ENCODE peak calls at places on chromosomes 6 and 20, in eight cellular contexts. One of them, this sample, is unnamed.

GRCh38 chr6:139977887-139978332 is 603.5 kb upstream of the CITED2 start:
- DNase-seq in activated gamma-delta T cell treated with Interleukin-2 at 50 U/mL for 16 hours: no peak
- DNase-seq in fibroblast of mammary gland: peak
- DNase-seq in COR-L47: no peak
- DNase-seq in C1 segment of cervical spinal cord: no peak
- DNase-seq in H9: no peak
- DNase-seq in non-pigmented ciliary epithelial cell: no peak
- DNase-seq in Peyer's patch: no peak
- DNase-seq in this sample: peak

GRCh38 chr20:21096321-21097043 is 9.7 kb downstream of the LINC00237 start:
- DNase-seq in COR-L47: no peak
- DNase-seq in activated gamma-delta T cell treated with Interleukin-2 at 50 U/mL for 16 hours: no peak
- DNase-seq in fibroblast of mammary gland: peak
- DNase-seq in Peyer's patch: no peak
- DNase-seq in H9: peak
- DNase-seq in non-pigmented ciliary epithelial cell: no peak
- DNase-seq in C1 segment of cervical spinal cord: no peak
- DNase-seq in this sample: peak

GRCh38 chr20:56566621-56567020 is 33.6 kb downstream of the FAM209B start:
- DNase-seq in activated gamma-delta T cell treated with Interleukin-2 at 50 U/mL for 16 hours: no peak
- DNase-seq in non-pigmented ciliary epithelial cell: no peak
- DNase-seq in Peyer's patch: no peak
- DNase-seq in C1 segment of cervical spinal cord: no peak
- DNase-seq in fibroblast of mammary gland: no peak
- DNase-seq in H9: no peak
- DNase-seq in COR-L47: no peak
- DNase-seq in this sample: no peak

GRCh38 chr20:62694868-62695267 is 13.8 kb upstream of the NTSR1 start:
- DNase-seq in Peyer's patch: no peak
- DNase-seq in fibroblast of mammary gland: no peak
- DNase-seq in non-pigmented ciliary epithelial cell: no peak
- DNase-seq in C1 segment of cervical spinal cord: no peak
- DNase-seq in activated gamma-delta T cell treated with Interleukin-2 at 50 U/mL for 16 hours: no peak
- DNase-seq in H9: no peak
- DNase-seq in COR-L47: peak
- DNase-seq in this sample: no peak

GRCh38 chr6:10521104-10521808 is at the start of gene GCNT2:
- DNase-seq in COR-L47: peak
- DNase-seq in H9: peak
- DNase-seq in Peyer's patch: no peak
- DNase-seq in C1 segment of cervical spinal cord: no peak
- DNase-seq in activated gamma-delta T cell treated with Interleukin-2 at 50 U/mL for 16 hours: no peak
- DNase-seq in non-pigmented ciliary epithelial cell: no peak
- DNase-seq in fibroblast of mammary gland: no peak
- DNase-seq in this sample: peak

GRCh38 chr20:44306927-44307326 is 4.1 kb downstream of the FITM2 start:
- DNase-seq in activated gamma-delta T cell treated with Interleukin-2 at 50 U/mL for 16 hours: no peak
- DNase-seq in Peyer's patch: peak
- DNase-seq in fibroblast of mammary gland: no peak
- DNase-seq in H9: no peak
- DNase-seq in COR-L47: no peak
- DNase-seq in C1 segment of cervical spinal cord: no peak
- DNase-seq in non-pigmented ciliary epithelial cell: no peak
- DNase-seq in this sample: no peak

GRCh38 chr6:162471842-162472241 is 255.7 kb downstream of the PRKN start:
- DNase-seq in C1 segment of cervical spinal cord: no peak
- DNase-seq in COR-L47: no peak
- DNase-seq in fibroblast of mammary gland: no peak
- DNase-seq in non-pigmented ciliary epithelial cell: no peak
- DNase-seq in activated gamma-delta T cell treated with Interleukin-2 at 50 U/mL for 16 hours: no peak
- DNase-seq in Peyer's patch: no peak
- DNase-seq in H9: no peak
- DNase-seq in this sample: no peak

GRCh38 chr20:588932-589672 is 21.0 kb downstream of the TCF15 start:
- DNase-seq in H9: no peak
- DNase-seq in COR-L47: no peak
- DNase-seq in fibroblast of mammary gland: no peak
- DNase-seq in Peyer's patch: peak
- DNase-seq in C1 segment of cervical spinal cord: no peak
- DNase-seq in activated gamma-delta T cell treated with Interleukin-2 at 50 U/mL for 16 hours: no peak
- DNase-seq in non-pigmented ciliary epithelial cell: no peak
- DNase-seq in this sample: no peak

GRCh38 chr6:5457983-5458683 is 196.8 kb downstream of the FARS2 start:
- DNase-seq in fibroblast of mammary gland: no peak
- DNase-seq in non-pigmented ciliary epithelial cell: no peak
- DNase-seq in Peyer's patch: no peak
- DNase-seq in C1 segment of cervical spinal cord: peak
- DNase-seq in activated gamma-delta T cell treated with Interleukin-2 at 50 U/mL for 16 hours: no peak
- DNase-seq in COR-L47: peak
- DNase-seq in H9: no peak
- DNase-seq in this sample: peak

GRCh38 chr6:90336591-90336990 is 39.9 kb upstream of the BACH2 start:
- DNase-seq in H9: no peak
- DNase-seq in COR-L47: no peak
- DNase-seq in C1 segment of cervical spinal cord: no peak
- DNase-seq in activated gamma-delta T cell treated with Interleukin-2 at 50 U/mL for 16 hours: no peak
- DNase-seq in non-pigmented ciliary epithelial cell: no peak
- DNase-seq in Peyer's patch: no peak
- DNase-seq in fibroblast of mammary gland: no peak
- DNase-seq in this sample: no peak

GRCh38 chr6:127716425-127716930 is 139.5 kb downstream of the C6orf58 start:
- DNase-seq in H9: no peak
- DNase-seq in fibroblast of mammary gland: no peak
- DNase-seq in Peyer's patch: no peak
- DNase-seq in activated gamma-delta T cell treated with Interleukin-2 at 50 U/mL for 16 hours: no peak
- DNase-seq in C1 segment of cervical spinal cord: no peak
- DNase-seq in non-pigmented ciliary epithelial cell: no peak
- DNase-seq in COR-L47: no peak
- DNase-seq in this sample: no peak

GRCh38 chr6:44966449-44967091 is 361.6 kb upstream of the RUNX2 start:
- DNase-seq in COR-L47: no peak
- DNase-seq in fibroblast of mammary gland: peak
- DNase-seq in non-pigmented ciliary epithelial cell: peak
- DNase-seq in Peyer's patch: no peak
- DNase-seq in activated gamma-delta T cell treated with Interleukin-2 at 50 U/mL for 16 hours: no peak
- DNase-seq in C1 segment of cervical spinal cord: no peak
- DNase-seq in H9: no peak
- DNase-seq in this sample: peak

GRCh38 chr6:160428069-160428430 is 79.9 kb downstream of the SLC22A3 start:
- DNase-seq in activated gamma-delta T cell treated with Interleukin-2 at 50 U/mL for 16 hours: no peak
- DNase-seq in non-pigmented ciliary epithelial cell: no peak
- DNase-seq in H9: no peak
- DNase-seq in COR-L47: no peak
- DNase-seq in C1 segment of cervical spinal cord: peak
- DNase-seq in Peyer's patch: peak
- DNase-seq in fibroblast of mammary gland: peak
- DNase-seq in this sample: no peak

GRCh38 chr6:167799033-167799933 is 27.4 kb upstream of the AFDN start:
- DNase-seq in activated gamma-delta T cell treated with Interleukin-2 at 50 U/mL for 16 hours: no peak
- DNase-seq in fibroblast of mammary gland: no peak
- DNase-seq in C1 segment of cervical spinal cord: peak
- DNase-seq in non-pigmented ciliary epithelial cell: no peak
- DNase-seq in H9: no peak
- DNase-seq in COR-L47: no peak
- DNase-seq in Peyer's patch: no peak
- DNase-seq in this sample: no peak

GRCh38 chr6:153231048-153231635 is 100.1 kb upstream of the RGS17 start:
- DNase-seq in fibroblast of mammary gland: peak
- DNase-seq in non-pigmented ciliary epithelial cell: no peak
- DNase-seq in activated gamma-delta T cell treated with Interleukin-2 at 50 U/mL for 16 hours: no peak
- DNase-seq in Peyer's patch: peak
- DNase-seq in H9: peak
- DNase-seq in COR-L47: peak
- DNase-seq in C1 segment of cervical spinal cord: no peak
- DNase-seq in this sample: peak

GRCh38 chr6:45614488-45615285 is 237.0 kb upstream of the SUPT3H start:
- DNase-seq in Peyer's patch: no peak
- DNase-seq in C1 segment of cervical spinal cord: no peak
- DNase-seq in H9: no peak
- DNase-seq in activated gamma-delta T cell treated with Interleukin-2 at 50 U/mL for 16 hours: no peak
- DNase-seq in fibroblast of mammary gland: peak
- DNase-seq in COR-L47: no peak
- DNase-seq in non-pigmented ciliary epithelial cell: no peak
- DNase-seq in this sample: peak

GRCh38 chr6:146027586-146028249 is 1.1 kb upstream of the GRM1 start:
- DNase-seq in C1 segment of cervical spinal cord: no peak
- DNase-seq in fibroblast of mammary gland: peak
- DNase-seq in Peyer's patch: no peak
- DNase-seq in H9: peak
- DNase-seq in COR-L47: no peak
- DNase-seq in activated gamma-delta T cell treated with Interleukin-2 at 50 U/mL for 16 hours: no peak
- DNase-seq in non-pigmented ciliary epithelial cell: no peak
- DNase-seq in this sample: no peak

GRCh38 chr6:107161521-107161920 is 46.2 kb upstream of the BEND3 start:
- DNase-seq in C1 segment of cervical spinal cord: no peak
- DNase-seq in activated gamma-delta T cell treated with Interleukin-2 at 50 U/mL for 16 hours: no peak
- DNase-seq in non-pigmented ciliary epithelial cell: no peak
- DNase-seq in H9: no peak
- DNase-seq in COR-L47: no peak
- DNase-seq in Peyer's patch: no peak
- DNase-seq in fibroblast of mammary gland: no peak
- DNase-seq in this sample: no peak

GRCh38 chr6:55437141-55437540 is 109.9 kb downstream of the GFRAL start:
- DNase-seq in H9: no peak
- DNase-seq in activated gamma-delta T cell treated with Interleukin-2 at 50 U/mL for 16 hours: no peak
- DNase-seq in C1 segment of cervical spinal cord: no peak
- DNase-seq in non-pigmented ciliary epithelial cell: no peak
- DNase-seq in fibroblast of mammary gland: no peak
- DNase-seq in Peyer's patch: no peak
- DNase-seq in COR-L47: no peak
- DNase-seq in this sample: no peak

GRCh38 chr6:45571159-45571558 is 193.4 kb upstream of the SUPT3H start:
- DNase-seq in COR-L47: no peak
- DNase-seq in H9: no peak
- DNase-seq in activated gamma-delta T cell treated with Interleukin-2 at 50 U/mL for 16 hours: no peak
- DNase-seq in non-pigmented ciliary epithelial cell: no peak
- DNase-seq in fibroblast of mammary gland: no peak
- DNase-seq in Peyer's patch: no peak
- DNase-seq in C1 segment of cervical spinal cord: no peak
- DNase-seq in this sample: no peak

GRCh38 chr6:37483502-37483901 is 16.2 kb downstream of the CCDC167 start:
- DNase-seq in non-pigmented ciliary epithelial cell: no peak
- DNase-seq in fibroblast of mammary gland: no peak
- DNase-seq in activated gamma-delta T cell treated with Interleukin-2 at 50 U/mL for 16 hours: no peak
- DNase-seq in C1 segment of cervical spinal cord: no peak
- DNase-seq in H9: no peak
- DNase-seq in Peyer's patch: peak
- DNase-seq in COR-L47: no peak
- DNase-seq in this sample: no peak

GRCh38 chr6:35240838-35241801 is 18.4 kb upstream of the ZNF76 start:
- DNase-seq in activated gamma-delta T cell treated with Interleukin-2 at 50 U/mL for 16 hours: peak
- DNase-seq in Peyer's patch: peak
- DNase-seq in H9: peak
- DNase-seq in fibroblast of mammary gland: peak
- DNase-seq in COR-L47: peak
- DNase-seq in C1 segment of cervical spinal cord: peak
- DNase-seq in non-pigmented ciliary epithelial cell: no peak
- DNase-seq in this sample: peak

GRCh38 chr6:87702589-87702945 is 534 bp upstream of the AKIRIN2 start:
- DNase-seq in Peyer's patch: no peak
- DNase-seq in H9: no peak
- DNase-seq in C1 segment of cervical spinal cord: no peak
- DNase-seq in non-pigmented ciliary epithelial cell: no peak
- DNase-seq in fibroblast of mammary gland: peak
- DNase-seq in activated gamma-delta T cell treated with Interleukin-2 at 50 U/mL for 16 hours: no peak
- DNase-seq in COR-L47: no peak
- DNase-seq in this sample: peak

GRCh38 chr6:48087448-48087847 is 23.5 kb downstream of the PTCHD4 start:
- DNase-seq in H9: no peak
- DNase-seq in COR-L47: peak
- DNase-seq in C1 segment of cervical spinal cord: no peak
- DNase-seq in fibroblast of mammary gland: peak
- DNase-seq in Peyer's patch: no peak
- DNase-seq in activated gamma-delta T cell treated with Interleukin-2 at 50 U/mL for 16 hours: no peak
- DNase-seq in non-pigmented ciliary epithelial cell: no peak
- DNase-seq in this sample: peak

This sample was measured in ELR.